ENCODE peak calls at places on chromosomes 7 and 10, in nine cellular contexts. U, A, Y, P, Z, B, D, Q and C are unnamed samples.

GRCh38 chr7:94250124-94250523 is 144.6 kb upstream of the COL1A2 start:
- DNase-seq in U (no peak), A (no peak), Y (peak; percentile 5), P (no peak), Z (no peak), B (no peak), D (no peak), Q (no peak), C (no peak)

GRCh38 chr10:119981826-119982225 is 89.3 kb downstream of the SEC23IP start:
- DNase-seq in U (no peak), A (no peak), Y (no peak), P (no peak), Z (no peak), B (no peak), D (no peak), Q (no peak), C (no peak)

GRCh38 chr7:44615149-44615611 is 8.8 kb downstream of the OGDH start:
- DNase-seq in U (no peak), A (no peak), Y (no peak), P (no peak), Z (no peak), B (no peak), D (no peak), Q (peak; percentile 27), C (peak; percentile 34)

GRCh38 chr10:92699193-92699517 is 9.4 kb downstream of the HHEX start:
- DNase-seq in U (no peak), A (no peak), Y (no peak), P (no peak), Z (no peak), B (no peak), D (no peak), Q (no peak), C (no peak)

GRCh38 chr7:130324270-130324669 is 20.3 kb upstream of the CPA5 start:
- DNase-seq in U (no peak), A (no peak), Y (no peak), P (no peak), Z (no peak), B (no peak), D (no peak), Q (peak; percentile 39), C (peak; percentile 22)

GRCh38 chr7:134210976-134211663 is 84.0 kb downstream of the LRGUK start:
- DNase-seq in U (no peak), A (no peak), Y (no peak), P (no peak), Z (no peak), B (no peak), D (no peak), Q (no peak), C (no peak)

GRCh38 chr7:95330194-95331003 is 6.1 kb upstream of the PON1 start:
- DNase-seq in U (no peak), A (no peak), Y (no peak), P (peak; percentile 52), Z (no peak), B (no peak), D (no peak), Q (peak; percentile 13), C (peak; percentile 14)

GRCh38 chr7:105298439-105298894 is 90.3 kb downstream of the SRPK2 start:
- DNase-seq in U (no peak), A (peak; percentile 44), Y (no peak), P (no peak), Z (no peak), B (no peak), D (no peak), Q (no peak), C (no peak)

GRCh38 chr10:69239816-69240434 is 19.8 kb downstream of the HKDC1 start:
- DNase-seq in U (no peak), A (no peak), Y (no peak), P (peak; percentile 23), Z (no peak), B (no peak), D (no peak), Q (peak; percentile 59), C (no peak)

GRCh38 chr10:35794703-35795102 is 152.6 kb upstream of the FZD8 start:
- DNase-seq in U (no peak), A (no peak), Y (no peak), P (no peak), Z (no peak), B (no peak), D (no peak), Q (no peak), C (no peak)

GRCh38 chr10:91034042-91034441 is 113.2 kb upstream of the ANKRD1 start:
- DNase-seq in U (no peak), A (no peak), Y (no peak), P (no peak), Z (no peak), B (no peak), D (no peak), Q (no peak), C (no peak)

GRCh38 chr7:134737561-134738353 is 41.7 kb upstream of the CALD1 start:
- DNase-seq in U (no peak), A (peak; percentile 43), Y (no peak), P (no peak), Z (no peak), B (no peak), D (no peak), Q (peak; percentile 99), C (peak; percentile 98)

GRCh38 chr10:100009283-100009792 is 409 bp downstream of the DNMBP start:
- DNase-seq in U (no peak), A (no peak), Y (peak; percentile 4), P (peak; percentile 44), Z (no peak), B (no peak), D (peak; percentile 58), Q (no peak), C (peak; percentile 55)

GRCh38 chr10:85946713-85947326 is 419.8 kb downstream of the GRID1 start:
- DNase-seq in U (no peak), A (no peak), Y (no peak), P (no peak), Z (no peak), B (peak; percentile 16), D (no peak), Q (no peak), C (no peak)

GRCh38 chr7:141012044-141012685 is 2.6 kb downstream of the MRPS33 start:
- DNase-seq in U (peak; percentile 66), A (peak; percentile 80), Y (peak; percentile 70), P (peak; percentile 36), Z (no peak), B (peak; percentile 15), D (peak; percentile 58), Q (peak; percentile 65), C (peak; percentile 63)

GRCh38 chr10:100510533-100511308 is 8.9 kb downstream of the SEC31B start:
- DNase-seq in U (no peak), A (peak; percentile 75), Y (no peak), P (peak; percentile 74), Z (no peak), B (no peak), D (peak; percentile 34), Q (no peak), C (no peak)

GRCh38 chr10:112286837-112287818 is 3.9 kb downstream of the TECTB start:
- DNase-seq in U (peak; percentile 59), A (no peak), Y (no peak), P (no peak), Z (no peak), B (no peak), D (no peak), Q (peak; percentile 25), C (no peak)

GRCh38 chr7:3244241-3244814 is 56.7 kb upstream of the SDK1 start:
- DNase-seq in U (no peak), A (no peak), Y (no peak), P (no peak), Z (no peak), B (no peak), D (no peak), Q (peak; percentile 9), C (peak; percentile 84)

GRCh38 chr7:144738708-144739314 is 97.0 kb downstream of the TPK1 start:
- DNase-seq in U (peak; percentile 46), A (no peak), Y (peak; percentile 8), P (peak; percentile 16), Z (no peak), B (no peak), D (no peak), Q (no peak), C (peak; percentile 15)